ENCODE peak calls at places on chromosomes 5 and 9, in four cellular contexts. G, O, Q and S are unnamed samples.

GRCh38 chr9:3329361-3329760 is 196.4 kb downstream of the RFX3 start:
- DNase-seq in G (no peak), O (no peak), Q (no peak), S (no peak)

GRCh38 chr5:142175039-142175438 is 66.5 kb downstream of the NDFIP1 start:
- DNase-seq in G (no peak), O (no peak), Q (peak), S (no peak)

GRCh38 chr9:123784513-123784912 is 145.4 kb downstream of the DENND1A start:
- DNase-seq in G (no peak), O (no peak), Q (no peak), S (no peak)

GRCh38 chr5:114099161-114099560 is 262.7 kb upstream of the KCNN2 start:
- DNase-seq in G (no peak), O (no peak), Q (no peak), S (no peak)

GRCh38 chr9:7452378-7452777 is 347.2 kb downstream of the DMAC1 start:
- DNase-seq in G (no peak), O (no peak), Q (no peak), S (no peak)

GRCh38 chr5:102561894-102562760 is 63.3 kb upstream of the SLCO6A1 start:
- DNase-seq in G (peak), O (peak), Q (peak), S (peak)

GRCh38 chr5:14102666-14103065 is 40.5 kb upstream of the TRIO start:
- DNase-seq in G (no peak), O (no peak), Q (no peak), S (no peak)

GRCh38 chr9:91954841-91955471 is 4.9 kb upstream of the ROR2 start:
- DNase-seq in G (peak), O (peak), Q (peak), S (peak)

GRCh38 chr5:147530801-147531389 is 21.0 kb upstream of the DPYSL3 start:
- DNase-seq in G (no peak), O (no peak), Q (no peak), S (no peak)

GRCh38 chr5:152995214-152995725 is 495.2 kb upstream of the GRIA1 start:
- DNase-seq in G (no peak), O (no peak), Q (no peak), S (no peak)

DNA sequence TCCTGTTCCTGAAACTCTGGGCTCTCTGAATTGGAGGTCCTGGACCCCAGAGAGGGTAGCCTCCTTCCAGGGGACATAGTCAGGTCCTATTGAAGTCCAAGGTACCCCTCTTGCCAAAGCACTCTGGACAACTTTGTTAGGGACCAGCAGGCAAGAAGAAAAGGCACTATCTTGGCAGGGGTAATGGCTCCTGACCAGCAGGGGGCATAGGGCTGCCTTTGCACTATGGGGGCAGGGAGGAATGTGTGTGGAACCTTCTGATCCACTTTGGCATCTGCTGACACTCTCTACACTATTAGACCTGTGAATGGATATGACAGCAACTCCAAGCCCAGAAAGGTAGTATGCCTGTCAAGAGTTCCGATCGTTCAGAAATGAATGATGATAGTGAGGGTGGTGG is 179.0 kb upstream of the CD180 start:
- DNase-seq in G (peak), O (no peak), Q (no peak), S (no peak)
- TF ChIP-seq CTCF in G (peak), O (peak), Q (no peak), S (no peak)

GRCh38 chr5:108093186-108093585 is 288.7 kb downstream of the FBXL17 start:
- DNase-seq in G (no peak), O (peak), Q (no peak), S (no peak)
- TF ChIP-seq CTCF in G (peak), O (peak), Q (peak), S (peak)

DNA sequence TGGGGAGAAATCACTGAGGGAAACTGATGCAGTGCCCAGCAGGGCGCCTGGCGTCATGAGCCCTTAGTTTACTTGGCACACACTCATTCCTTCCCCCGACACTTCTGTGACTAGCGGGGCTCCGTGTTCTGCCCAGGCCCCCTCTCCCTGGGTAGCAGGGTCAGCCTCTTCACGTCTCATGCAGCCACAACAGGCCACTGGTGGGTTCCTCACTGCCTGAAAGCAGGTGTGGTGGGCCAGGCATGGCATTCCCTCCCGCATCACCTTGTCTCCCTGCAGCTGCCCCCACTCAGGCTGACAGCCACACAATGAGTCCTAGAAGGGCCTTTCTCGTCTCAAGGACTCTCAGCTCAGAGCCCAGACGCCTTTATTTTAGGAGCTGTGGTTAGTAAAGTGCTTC is 51.1 kb upstream of the CPLX2 start:
- DNase-seq in G (no peak), O (no peak), Q (no peak), S (no peak)
- TF ChIP-seq CTCF in G (no peak), O (no peak), Q (no peak), S (no peak)

DNA sequence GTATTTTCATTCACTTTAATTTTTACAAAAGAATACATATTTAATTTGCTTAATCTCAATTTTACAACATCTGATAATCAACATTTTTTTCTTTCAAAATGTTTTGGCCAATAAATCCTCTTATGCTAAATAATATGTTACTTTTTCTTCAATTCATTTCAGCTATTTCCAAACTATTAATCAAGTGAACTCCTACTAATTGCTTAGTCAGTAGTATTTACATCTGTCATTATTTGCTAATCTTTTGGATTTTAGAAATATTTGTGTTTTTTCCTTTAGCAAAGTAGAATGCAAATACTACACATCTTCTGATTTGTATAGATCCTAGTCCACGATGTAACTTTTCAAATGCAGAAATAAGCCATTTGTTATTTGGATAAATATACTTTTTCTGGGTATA is 1.6 kb upstream of the TNPO1 start:
- DNase-seq in G (no peak), O (no peak), Q (no peak), S (no peak)
- TF ChIP-seq CTCF in G (no peak), O (no peak), Q (no peak), S (no peak)

GRCh38 chr9:68704498-68704803 is 589 bp upstream of the PIP5K1B start:
- DNase-seq in G (no peak), O (no peak), Q (no peak), S (no peak)

GRCh38 chr9:68705636-68706578 is 867 bp downstream of the PIP5K1B start:
- DNase-seq in G (peak), O (no peak), Q (peak), S (no peak)

GRCh38 chr9:68703672-68704071 is 1.4 kb upstream of the PIP5K1B start:
- DNase-seq in G (no peak), O (no peak), Q (no peak), S (no peak)

GRCh38 chr9:68706579-68707201 is 1.6 kb downstream of the PIP5K1B start:
- DNase-seq in G (no peak), O (peak), Q (no peak), S (no peak)

DNA sequence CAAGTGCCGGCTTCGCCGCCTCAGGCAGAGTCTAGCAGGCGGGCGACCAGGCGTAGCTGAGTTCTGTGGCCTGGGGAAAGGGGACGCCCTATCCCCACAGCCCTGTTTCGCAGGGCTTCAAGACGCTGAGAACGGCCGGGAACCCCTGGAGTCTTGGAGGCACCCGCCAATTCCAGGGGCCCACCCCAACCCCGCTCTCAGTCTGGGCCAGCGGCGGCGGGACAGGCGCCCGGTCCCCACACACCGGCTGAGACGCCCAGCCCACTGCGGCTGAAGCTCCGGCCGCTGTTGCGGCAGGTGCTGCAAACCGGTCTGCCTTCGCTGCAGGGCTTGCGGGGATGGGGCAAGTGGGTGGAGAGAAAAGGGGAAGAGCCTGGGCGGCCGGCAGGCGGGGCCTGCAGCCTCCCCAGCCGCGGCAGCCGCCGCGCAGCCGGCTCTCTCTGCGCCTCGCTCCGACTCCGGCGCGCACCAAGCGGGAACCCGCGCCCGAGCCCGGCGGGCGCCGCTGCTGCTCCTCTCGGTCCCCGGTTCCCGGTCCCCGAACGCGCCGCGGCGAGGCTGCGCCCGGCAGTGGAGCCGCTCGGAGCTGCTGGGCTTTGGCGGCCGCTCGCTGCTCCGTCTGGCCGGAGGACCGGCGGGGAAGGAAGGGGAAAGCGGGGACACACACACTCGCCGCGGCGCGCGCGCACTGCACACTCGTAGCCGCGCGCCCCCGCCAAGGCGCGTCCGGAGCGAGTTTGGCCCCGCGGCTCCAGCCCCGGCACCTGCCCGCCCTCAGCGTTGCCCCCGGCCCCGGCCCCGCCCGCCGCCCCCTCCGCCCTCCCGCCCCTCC is at the start of gene PIP5K1B:
- DNase-seq in G (peak), O (peak), Q (peak), S (peak)
- TF ChIP-seq CTCF in G (no peak), O (peak), Q (no peak), S (no peak)

DNA sequence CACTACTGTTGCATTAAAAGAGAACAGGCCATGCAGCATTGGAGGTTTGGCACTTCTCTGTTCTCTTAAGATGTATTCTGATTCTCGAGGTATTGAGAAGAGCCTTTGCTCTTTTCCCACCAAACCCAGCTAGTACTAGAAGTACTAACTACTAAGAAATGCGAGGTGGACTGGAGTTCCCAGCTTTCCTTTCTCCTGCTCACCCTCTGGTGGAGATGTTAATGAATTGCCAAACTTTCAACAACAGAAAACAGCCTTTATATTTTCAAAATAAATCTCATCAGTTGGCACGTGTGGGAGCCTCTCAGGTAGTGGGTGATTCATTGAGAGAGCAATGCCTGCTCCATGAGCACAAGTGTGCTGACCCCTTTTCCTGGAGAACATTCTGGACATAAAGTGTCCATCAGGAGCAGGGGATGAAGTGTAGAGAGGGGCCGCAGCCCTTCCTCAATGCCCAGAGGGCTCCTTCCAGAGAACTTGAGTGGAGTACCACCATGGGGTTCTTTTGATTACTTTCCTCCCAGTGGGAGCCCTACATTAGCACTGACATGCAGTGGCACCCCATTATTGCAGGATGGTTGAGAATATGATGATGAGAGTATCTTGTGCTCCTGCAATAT is 45.7 kb downstream of the TMEM174 start:
- DNase-seq in G (no peak), O (peak), Q (no peak), S (no peak)
- TF ChIP-seq CTCF in G (peak), O (peak), Q (no peak), S (peak)

DNA sequence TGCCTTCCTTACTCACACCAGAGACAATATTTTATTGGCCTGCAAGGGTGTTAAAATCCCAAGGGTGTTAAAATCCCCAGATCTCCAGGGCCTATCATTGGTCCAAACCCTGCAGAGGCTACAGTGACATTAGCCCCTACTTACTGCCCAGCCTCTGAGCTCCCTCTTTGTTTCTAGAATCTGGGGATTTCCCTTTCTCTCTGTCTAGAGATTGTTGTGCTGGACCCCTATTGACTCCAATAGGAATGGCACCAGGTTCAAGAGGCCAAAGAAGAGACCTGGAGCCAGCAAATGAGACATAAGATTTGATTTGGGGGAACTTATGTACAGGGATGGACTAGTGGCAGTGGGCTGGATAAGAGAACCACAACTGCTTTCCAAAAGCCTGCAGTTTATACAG is 53.3 kb upstream of the ZBED3 start:
- DNase-seq in G (no peak), O (no peak), Q (no peak), S (no peak)
- TF ChIP-seq CTCF in G (no peak), O (no peak), Q (no peak), S (no peak)